ENCODE peak calls at places on chromosomes 11 and 22, in five cellular contexts. R, S, B, A and G are unnamed samples.

GRCh38 chr22:46652081-46652929 is 32.1 kb downstream of the GRAMD4 start:
- DNase-seq in R (peak; percentile 84), A (no peak), S (no peak), B (no peak), G (no peak)

GRCh38 chr11:95575517-95575916 is 214.1 kb downstream of the FAM76B start:
- DNase-seq in R (no peak), S (no peak), B (no peak), A (no peak), G (no peak)

GRCh38 chr11:9753031-9753430 is 89.2 kb downstream of the SWAP70 start:
- DNase-seq in R (no peak), B (no peak), S (no peak), A (no peak), G (no peak)

GRCh38 chr11:77658213-77659013 is 20.8 kb upstream of the CLNS1A start:
- DNase-seq in R (no peak), A (no peak), B (no peak), S (no peak), G (no peak)

GRCh38 chr22:29306830-29307657 is 594 bp downstream of the GAS2L1 start:
- DNase-seq in A (peak; percentile 81), B (peak; percentile 93), S (peak; percentile 91), R (peak; percentile 80), G (no peak)

GRCh38 chr11:125402436-125402835 is 93.6 kb downstream of the FEZ1 start:
- DNase-seq in S (no peak), R (no peak), B (no peak), A (no peak), G (no peak)

GRCh38 chr11:45288395-45288794 is 2.3 kb upstream of the SYT13 start:
- DNase-seq in A (no peak), B (no peak), S (no peak), R (no peak), G (no peak)

GRCh38 chr11:112392860-112393259 is 132.2 kb upstream of the PLET1 start:
- DNase-seq in B (no peak), R (no peak), S (no peak), A (no peak), G (no peak)

GRCh38 chr11:13277719-13278619 is at the start of gene BMAL1:
- DNase-seq in S (peak; percentile 75), R (peak; percentile 53), A (peak; percentile 60), B (peak; percentile 59), G (no peak)

GRCh38 chr22:35978889-35979288 is 49.7 kb downstream of the RBFOX2 start:
- DNase-seq in A (no peak), R (no peak), S (no peak), B (no peak), G (no peak)

GRCh38 chr11:103978588-103979580 is 57.6 kb upstream of the DDI1 start:
- DNase-seq in R (no peak), A (no peak), B (no peak), S (no peak), G (no peak)

GRCh38 chr11:61956191-61957027 is 6.3 kb downstream of the BEST1 start:
- DNase-seq in R (no peak), A (no peak), S (no peak), B (no peak), G (no peak)

GRCh38 chr22:19663821-19664325 is 50.4 kb upstream of the SEPTIN5 start:
- DNase-seq in S (no peak), B (peak; percentile 29), R (no peak), A (no peak), G (no peak)

GRCh38 chr11:125689460-125689859 is 8.8 kb upstream of the ACRV1 start:
- DNase-seq in S (no peak), B (no peak), R (no peak), A (no peak), G (no peak)

GRCh38 chr11:17812286-17813187 is 78.0 kb downstream of the KCNC1 start:
- DNase-seq in B (no peak), A (no peak), R (peak; percentile 1), S (no peak), G (no peak)

GRCh38 chr11:44516688-44517301 is 48.7 kb upstream of the CD82 start:
- DNase-seq in A (no peak), S (no peak), B (no peak), R (no peak), G (no peak)

GRCh38 chr11:19954899-19955298 is 205.4 kb downstream of the DBX1 start:
- DNase-seq in B (no peak), S (no peak), R (peak; percentile 34), A (no peak), G (no peak)

GRCh38 chr11:58963551-58964075 is 24.3 kb downstream of the GLYATL1 start:
- DNase-seq in B (peak; percentile 97), S (no peak), R (peak; percentile 7), A (no peak), G (no peak)

GRCh38 chr11:68014157-68014965 is 4.2 kb downstream of the ALDH3B1 start:
- DNase-seq in B (no peak), R (peak; percentile 89), S (peak; percentile 65), A (peak; percentile 67), G (no peak)

GRCh38 chr11:71486320-71486719 is 33.3 kb downstream of the NADSYN1 start:
- DNase-seq in B (no peak), R (no peak), A (no peak), S (peak; percentile 4), G (no peak)

GRCh38 chr11:123454060-123454651 is 24.1 kb downstream of the GRAMD1B start:
- DNase-seq in R (peak; percentile 37), B (no peak), S (no peak), A (no peak), G (no peak)

GRCh38 chr22:27687984-27688545 is 113.5 kb downstream of the MN1 start:
- DNase-seq in S (no peak), B (peak; percentile 59), A (no peak), R (no peak), G (no peak)

GRCh38 chr11:121086866-121087265 is 14.2 kb upstream of the TECTA start:
- DNase-seq in R (no peak), B (no peak), S (no peak), A (no peak), G (no peak)

GRCh38 chr11:118002010-118002540 is 15.9 kb downstream of the IL10RA start:
- DNase-seq in R (peak; percentile 27), B (no peak), S (no peak), A (no peak), G (no peak)

GRCh38 chr11:69277074-69277809 is 16.7 kb upstream of the MYEOV start:
- DNase-seq in R (no peak), B (no peak), A (no peak), S (no peak), G (no peak)

GRCh38 chr22:49422668-49423067 is 405.0 kb downstream of the BRD1 start:
- DNase-seq in A (no peak), R (no peak), B (no peak), S (no peak), G (no peak)

GRCh38 chr11:67634366-67635230 is 4.9 kb upstream of the NUDT8 start:
- DNase-seq in S (no peak), A (no peak), B (no peak), R (peak; percentile 92), G (no peak)

GRCh38 chr11:29782447-29782846 is 234.4 kb downstream of the KCNA4 start:
- DNase-seq in R (no peak), B (no peak), A (no peak), S (no peak), G (no peak)

GRCh38 chr11:2093575-2094353 is 45.4 kb downstream of the IGF2 start:
- DNase-seq in S (peak; percentile 52), R (no peak), A (peak; percentile 24), B (no peak), G (no peak)

GRCh38 chr11:91133361-91133760 is 910.5 kb upstream of the CHORDC1 start:
- DNase-seq in A (no peak), B (no peak), S (no peak), R (no peak), G (no peak)

GRCh38 chr11:62611705-62612365 is 740 bp downstream of the EML3 start:
- DNase-seq in B (peak; percentile 52), A (peak; percentile 55), S (no peak), R (peak; percentile 39), G (no peak)

GRCh38 chr11:45102810-45103621 is 43.4 kb upstream of the PRDM11 start:
- DNase-seq in A (no peak), R (peak; percentile 73), S (no peak), B (peak; percentile 84), G (peak; percentile 36)

GRCh38 chr11:92129811-92130210 is 94.8 kb upstream of the FAT3 start:
- DNase-seq in S (no peak), B (no peak), A (no peak), R (no peak), G (no peak)

GRCh38 chr11:117989351-117990102 is 3.3 kb downstream of the IL10RA start:
- DNase-seq in B (no peak), S (no peak), R (no peak), A (peak; percentile 53), G (no peak)

GRCh38 chr22:33792837-33793236 is 127.4 kb downstream of the LARGE1 start:
- DNase-seq in A (no peak), S (no peak), R (no peak), B (no peak), G (no peak)